ENCODE peak calls at places on chromosome 10, in seven cellular contexts. E is HFF-Myc, M is A549, N is dorsolateral prefrontal cortex, O is ascending aorta, P is PC-9, I is adrenal gland. Z is an unnamed sample.

GRCh38 chr10:116465541-116465940 is 37.9 kb downstream of the PNLIPRP3 start:
- DNase-seq in P (no peak), E (no peak), N (no peak), O (no peak), I (no peak), M (no peak), Z (no peak)

GRCh38 chr10:110305767-110306451 is 1.2 kb upstream of the SMNDC1 start:
- DNase-seq in N (no peak), E (peak), M (peak), I (peak), O (peak), P (peak), Z (no peak)

GRCh38 chr10:69416695-69417094 is at the start of gene TACR2:
- DNase-seq in P (no peak), O (no peak), I (no peak), M (no peak), N (no peak), E (no peak), Z (no peak)

GRCh38 chr10:624605-625334 is 64.7 kb downstream of the DIP2C start:
- DNase-seq in E (no peak), P (peak), N (peak), O (no peak), M (no peak), I (peak), Z (no peak)

GRCh38 chr10:3423411-3423810 is 250.8 kb upstream of the PITRM1 start:
- DNase-seq in P (no peak), N (no peak), O (no peak), M (no peak), I (no peak), E (no peak), Z (no peak)

GRCh38 chr10:61465807-61466425 is 12.7 kb upstream of the TMEM26 start:
- DNase-seq in N (no peak), I (no peak), E (no peak), M (no peak), P (no peak), O (no peak), Z (no peak)

GRCh38 chr10:124983321-124983720 is 41.4 kb downstream of the ZRANB1 start:
- DNase-seq in O (no peak), N (no peak), E (peak), I (no peak), P (no peak), M (no peak), Z (no peak)

GRCh38 chr10:132671171-132672154 is 114.5 kb downstream of the NKX6-2 start:
- DNase-seq in O (peak), P (no peak), E (no peak), N (peak), M (no peak), I (no peak), Z (peak)

GRCh38 chr10:120131183-120131582 is 238.7 kb downstream of the SEC23IP start:
- DNase-seq in I (no peak), N (no peak), E (peak), O (no peak), M (peak), P (no peak), Z (no peak)

GRCh38 chr10:88082806-88083596 is 219.6 kb downstream of the PTEN start:
- DNase-seq in E (no peak), P (no peak), O (no peak), I (no peak), M (no peak), N (no peak), Z (no peak)

GRCh38 chr10:73304876-73305275 is 52.4 kb upstream of the MRPS16 start:
- DNase-seq in M (no peak), O (no peak), I (no peak), N (no peak), E (no peak), P (no peak), Z (no peak)

GRCh38 chr10:118669020-118669766 is 73.7 kb upstream of the PRLHR start:
- DNase-seq in E (peak), P (no peak), N (no peak), M (no peak), I (peak), O (no peak), Z (no peak)

GRCh38 chr10:48684792-48685651 is at the start of gene WDFY4:
- DNase-seq in P (no peak), O (no peak), N (no peak), I (peak), E (no peak), M (no peak), Z (peak)

GRCh38 chr10:44830022-44830421 is 81.1 kb upstream of the TMEM72 start:
- DNase-seq in P (no peak), N (no peak), E (no peak), I (no peak), O (no peak), M (no peak), Z (no peak)

GRCh38 chr10:49140306-49141175 is 6.7 kb upstream of the FAM170B start:
- DNase-seq in P (no peak), N (no peak), I (no peak), M (no peak), E (no peak), O (no peak), Z (no peak)

GRCh38 chr10:48509974-48510692 is 94.7 kb downstream of the ARHGAP22 start:
- DNase-seq in I (no peak), O (no peak), P (peak), E (no peak), M (peak), N (no peak), Z (no peak)

GRCh38 chr10:48470893-48471805 is 133.7 kb downstream of the ARHGAP22 start:
- DNase-seq in M (no peak), N (peak), I (no peak), O (peak), E (no peak), P (no peak), Z (peak)

GRCh38 chr10:79070611-79071534 is 2.1 kb downstream of the ZMIZ1 start:
- DNase-seq in M (peak), P (peak), N (no peak), O (peak), I (peak), E (no peak), Z (peak)

GRCh38 chr10:5892007-5892406 is 2.0 kb downstream of the FBH1 start:
- DNase-seq in P (no peak), M (no peak), N (no peak), I (peak), E (no peak), O (peak), Z (no peak)

GRCh38 chr10:117370205-117370604 is 5.0 kb downstream of the PDZD8 start:
- DNase-seq in P (no peak), M (peak), I (no peak), E (no peak), O (no peak), N (no peak), Z (no peak)

GRCh38 chr10:77820349-77820748 is 106.2 kb downstream of the DLG5 start:
- DNase-seq in P (no peak), N (no peak), O (no peak), I (no peak), E (no peak), M (no peak), Z (no peak)

GRCh38 chr10:129397198-129397974 is 69.7 kb upstream of the MGMT start:
- DNase-seq in I (no peak), P (no peak), N (no peak), M (no peak), E (no peak), O (no peak), Z (no peak)
- TF ChIP-seq CTCF in I (no peak), P (no peak), N (no peak), M (no peak), E (no peak), O (no peak), Z (no peak)

DNA sequence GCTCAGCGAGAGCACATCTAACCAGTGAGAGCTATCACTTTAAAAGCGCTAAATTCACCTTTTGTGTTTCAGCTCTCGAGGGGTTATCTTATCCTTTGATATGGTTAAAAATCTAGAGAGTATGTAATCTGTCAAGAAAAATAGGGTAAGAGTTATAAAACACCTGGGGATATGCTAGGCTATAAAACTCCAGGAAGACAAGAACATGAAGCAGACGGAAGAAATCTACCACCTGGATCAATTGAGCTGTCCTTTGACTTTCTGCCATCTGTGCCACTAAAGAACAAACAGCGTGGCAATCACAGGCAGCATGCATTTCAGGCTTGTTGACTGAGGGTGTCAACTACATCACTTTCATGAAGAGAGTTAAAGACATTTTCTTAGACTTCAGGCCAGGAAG is 83.1 kb downstream of the ZNF248 start:
- DNase-seq in O (no peak), P (no peak), N (no peak), I (no peak), E (no peak), M (no peak), Z (no peak)
- TF ChIP-seq CTCF in O (no peak), P (no peak), N (no peak), I (no peak), E (no peak), M (no peak), Z (no peak)

GRCh38 chr10:90722832-90723231 is 135.0 kb downstream of the HTR7 start:
- DNase-seq in E (no peak), M (no peak), I (no peak), N (no peak), O (no peak), P (no peak), Z (no peak)

GRCh38 chr10:90723416-90724068 is 134.3 kb downstream of the HTR7 start:
- DNase-seq in N (no peak), M (no peak), E (no peak), I (no peak), O (no peak), P (peak), Z (no peak)

GRCh38 chr10:90712529-90712928 is 145.3 kb downstream of the HTR7 start:
- DNase-seq in O (no peak), N (no peak), E (no peak), M (no peak), P (no peak), I (no peak), Z (no peak)

GRCh38 chr10:90718185-90718584 is 139.7 kb downstream of the HTR7 start:
- DNase-seq in P (no peak), O (no peak), N (no peak), M (no peak), I (no peak), E (no peak), Z (no peak)
- TF ChIP-seq CTCF in P (no peak), O (no peak), N (no peak), M (no peak), I (no peak), E (peak), Z (no peak)

GRCh38 chr10:80496555-80497172 is 41.0 kb upstream of the SH2D4B start:
- DNase-seq in M (no peak), I (no peak), O (no peak), P (no peak), E (no peak), N (no peak), Z (no peak)

GRCh38 chr10:80500572-80501380 is 36.9 kb upstream of the SH2D4B start:
- DNase-seq in P (peak), M (peak), N (no peak), I (no peak), O (peak), E (no peak), Z (peak)

GRCh38 chr10:80497187-80498038 is 40.3 kb upstream of the SH2D4B start:
- DNase-seq in P (no peak), O (no peak), N (no peak), E (peak), I (peak), M (no peak), Z (no peak)

GRCh38 chr10:80498039-80498832 is 39.5 kb upstream of the SH2D4B start:
- DNase-seq in N (no peak), E (no peak), P (no peak), O (peak), M (no peak), I (no peak), Z (no peak)

DNA sequence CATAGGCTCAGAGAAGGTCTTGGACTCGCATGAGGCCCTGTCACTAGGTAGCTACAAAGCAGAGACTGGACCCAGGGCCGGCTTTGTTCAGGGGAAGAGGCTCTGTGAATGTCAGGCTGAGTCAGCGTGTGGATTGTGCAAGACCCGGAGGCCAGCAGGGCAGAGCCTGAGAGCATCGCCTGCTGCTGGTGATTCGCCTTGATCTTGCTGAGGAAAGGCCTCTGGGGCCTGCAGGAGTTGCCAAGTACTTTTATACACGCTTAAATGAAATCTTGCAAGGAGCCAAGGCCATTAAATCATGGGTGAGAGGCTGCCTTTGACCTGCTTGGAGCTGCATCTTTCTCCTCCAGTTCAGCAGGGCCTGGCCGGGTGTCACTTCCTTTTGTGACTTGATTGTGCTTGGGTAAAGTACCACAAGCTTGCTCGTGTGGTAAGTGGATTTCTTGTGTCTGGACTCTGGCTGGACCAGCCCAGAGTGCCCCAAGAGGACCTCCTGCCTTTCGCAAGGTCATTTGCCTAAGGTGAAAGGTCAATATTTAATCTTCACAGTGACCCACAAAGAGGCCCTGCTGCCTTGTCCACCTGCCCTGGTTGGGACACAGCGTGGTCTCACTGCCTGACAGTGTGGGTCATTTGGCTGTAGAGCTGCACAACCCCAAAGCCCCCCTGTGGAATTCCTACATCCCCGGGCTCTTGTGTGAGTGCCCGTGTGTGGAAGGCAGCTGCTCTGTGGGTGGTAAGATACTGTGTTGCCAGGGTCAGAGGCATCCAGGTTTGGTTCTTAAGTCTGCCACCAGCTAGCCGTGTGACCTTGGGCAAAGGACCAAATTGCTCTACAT is 38.6 kb upstream of the SH2D4B start:
- DNase-seq in P (peak), N (no peak), M (peak), I (peak), O (peak), E (peak), Z (no peak)
- TF ChIP-seq CTCF in P (no peak), N (no peak), M (no peak), I (no peak), O (no peak), E (no peak), Z (no peak)

GRCh38 chr10:84659497-84660276 is 331.3 kb downstream of the CCSER2 start:
- DNase-seq in O (no peak), N (no peak), M (no peak), P (no peak), E (no peak), I (no peak), Z (no peak)
- TF ChIP-seq CTCF in O (no peak), N (no peak), M (no peak), P (no peak), E (no peak), I (no peak), Z (no peak)

GRCh38 chr10:22158426-22158825 is 59.4 kb downstream of the EBLN1 start:
- DNase-seq in I (no peak), P (no peak), E (no peak), O (no peak), N (no peak), M (no peak), Z (no peak)

GRCh38 chr10:22156750-22157149 is 61.1 kb downstream of the EBLN1 start:
- DNase-seq in N (no peak), M (no peak), I (no peak), E (no peak), O (no peak), P (no peak), Z (no peak)

GRCh38 chr10:22159979-22160378 is 57.8 kb downstream of the EBLN1 start:
- DNase-seq in N (no peak), M (no peak), O (no peak), P (no peak), I (no peak), E (no peak), Z (no peak)

DNA sequence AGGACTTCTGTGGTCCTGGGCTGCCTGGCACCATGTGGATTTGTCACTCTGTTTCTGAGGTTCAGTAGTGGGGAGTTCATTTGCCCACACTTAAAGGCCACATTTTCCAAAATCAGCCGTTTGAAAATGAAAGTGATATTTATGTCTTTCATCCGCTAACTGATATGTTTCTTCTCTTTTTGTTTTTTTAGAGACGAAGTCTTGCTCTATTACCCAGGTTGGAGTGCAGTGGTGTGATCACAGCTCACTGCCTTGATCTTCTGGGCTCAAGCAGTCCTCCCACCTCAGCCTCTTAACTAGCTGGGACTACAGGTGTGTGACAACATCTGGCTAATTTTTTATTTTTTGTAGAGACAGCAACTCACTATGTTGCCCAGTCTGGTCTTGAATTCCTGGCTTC is 58.6 kb downstream of the EBLN1 start:
- DNase-seq in E (no peak), M (no peak), N (no peak), O (no peak), P (no peak), I (no peak), Z (no peak)
- TF ChIP-seq CTCF in E (no peak), M (no peak), N (no peak), O (no peak), P (no peak), I (no peak), Z (no peak)

GRCh38 chr10:27242473-27242950 is 1.9 kb upstream of the ACBD5 start:
- DNase-seq in I (no peak), O (no peak), M (no peak), E (no peak), P (no peak), N (no peak), Z (no peak)

GRCh38 chr10:27242951-27243551 is 2.5 kb upstream of the ACBD5 start:
- DNase-seq in P (peak), I (peak), O (no peak), M (peak), E (peak), N (no peak), Z (peak)

GRCh38 chr10:27240212-27240890 is at the start of gene ACBD5:
- DNase-seq in I (peak), N (peak), E (peak), O (peak), M (peak), P (peak), Z (peak)

GRCh38 chr10:27241640-27242472 is 1.3 kb upstream of the ACBD5 start:
- DNase-seq in M (peak), N (peak), E (peak), I (peak), O (peak), P (peak), Z (peak)

DNA sequence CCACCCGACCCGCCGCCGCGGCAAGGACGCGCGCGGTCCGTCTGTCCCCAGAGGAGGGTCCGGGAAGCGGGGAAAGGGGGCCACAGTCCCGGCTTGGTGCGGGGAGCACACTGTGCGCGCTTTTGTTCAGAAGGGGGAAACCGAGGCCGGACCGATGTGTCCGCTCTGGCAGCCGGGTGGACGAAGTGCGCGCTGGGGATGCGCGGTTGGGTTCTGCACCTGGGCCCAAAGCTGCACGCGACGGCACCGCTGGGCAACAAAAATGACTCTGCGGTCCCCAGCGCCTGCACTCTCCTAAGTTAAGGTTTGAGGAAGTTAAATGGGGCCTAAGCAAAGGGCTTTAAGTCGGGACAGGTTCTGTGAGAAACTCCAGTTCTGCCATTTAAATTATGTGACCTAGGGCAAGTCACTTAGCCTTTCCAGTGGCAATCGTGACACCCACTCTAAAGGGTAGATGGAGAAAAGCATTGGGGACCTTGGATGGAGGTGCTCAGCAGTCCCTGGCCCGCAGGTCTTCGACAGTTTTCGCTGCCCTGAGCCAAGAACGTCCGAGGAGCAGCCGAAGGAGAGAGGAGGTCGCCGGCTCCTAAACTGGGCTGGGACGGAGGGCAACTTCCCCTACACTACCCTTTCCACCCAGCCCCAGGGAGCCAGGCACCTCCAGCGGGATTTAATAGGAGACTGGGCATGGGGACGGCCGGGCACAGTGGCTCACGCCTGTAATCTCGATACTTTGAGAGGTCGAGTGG is 468 bp upstream of the ACBD5 start:
- DNase-seq in I (no peak), M (peak), E (no peak), O (no peak), P (peak), N (peak), Z (peak)
- TF ChIP-seq CTCF in I (no peak), M (no peak), E (no peak), O (no peak), P (no peak), N (peak), Z (no peak)

GRCh38 chr10:102732661-102733060 is 11.1 kb upstream of the WBP1L start:
- DNase-seq in E (no peak), I (no peak), P (no peak), O (no peak), N (no peak), M (no peak), Z (no peak)
- TF ChIP-seq CTCF in E (no peak), I (no peak), P (no peak), O (no peak), N (no peak), M (no peak), Z (no peak)

DNA sequence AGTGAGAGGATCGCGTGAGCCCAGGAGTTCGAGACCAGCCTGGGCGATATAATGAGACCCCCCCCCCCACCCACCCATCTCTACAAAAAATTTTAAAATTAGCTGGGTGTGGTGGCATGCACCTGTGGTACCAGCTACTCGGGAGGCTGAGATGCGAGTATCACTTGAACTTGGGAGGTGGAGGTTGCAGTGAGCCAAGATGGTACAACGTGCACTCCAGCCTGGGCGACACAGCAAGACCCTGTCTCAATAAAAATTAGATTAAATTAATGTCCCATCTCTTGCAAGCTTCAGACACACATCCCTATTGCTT is 391 bp upstream of the PROSER2 start:
- DNase-seq in O (no peak), N (no peak), I (no peak), E (no peak), M (no peak), P (no peak), Z (no peak)
- TF ChIP-seq CTCF in O (no peak), N (no peak), I (no peak), E (no peak), M (no peak), P (no peak), Z (no peak)

Z was measured in activated B cell treated with CpG ODN at 0.5 μM for 24 hours.